ENCODE peak calls at places on chromosomes 3 and 15, in four cellular contexts. F is testis, U is endothelial cell of umbilical vein, N is Karpas-422. I is an unnamed sample.

GRCh38 chr3:24687646-24688045 is 193.0 kb upstream of the THRB start:
- DNase-seq in F (no peak), N (no peak), U (no peak), I (no peak)

GRCh38 chr3:78041486-78041885 is 1001.6 kb downstream of the ROBO2 start:
- DNase-seq in F (no peak), U (peak), N (no peak), I (no peak)

GRCh38 chr3:129383292-129383860 is 45.1 kb downstream of the EFCAB12 start:
- DNase-seq in N (peak), U (peak), F (peak), I (peak)

GRCh38 chr3:27641271-27641670 is 80.9 kb downstream of the EOMES start:
- DNase-seq in F (no peak), N (no peak), U (no peak), I (peak)

GRCh38 chr3:65178703-65179102 is 490.9 kb upstream of the ADAMTS9 start:
- DNase-seq in U (no peak), N (no peak), F (no peak), I (no peak)

GRCh38 chr3:64022451-64023186 is 675 bp downstream of the PSMD6 start:
- DNase-seq in U (peak), F (peak), N (no peak), I (no peak)

GRCh38 chr3:143078883-143079282 is 40.7 kb upstream of the CHST2 start:
- DNase-seq in U (no peak), F (no peak), N (no peak), I (no peak)

GRCh38 chr3:139444446-139444845 is 31.9 kb downstream of the RBP2 start:
- DNase-seq in F (no peak), N (no peak), U (no peak), I (peak)

GRCh38 chr15:44087578-44088190 is 107.4 kb downstream of the FRMD5 start:
- DNase-seq in F (no peak), U (peak), N (no peak), I (no peak)

GRCh38 chr3:167866321-167866720 is 130.8 kb downstream of the SERPINI1 start:
- DNase-seq in F (no peak), N (no peak), U (no peak), I (no peak)

GRCh38 chr15:80527961-80528360 is 123.8 kb downstream of the ARNT2 start:
- DNase-seq in U (no peak), N (no peak), F (no peak), I (no peak)

GRCh38 chr3:194952882-194953281 is 267.2 kb downstream of the FAM43A start:
- DNase-seq in N (no peak), F (no peak), U (peak), I (peak)

GRCh38 chr3:98793971-98794370 is 30.8 kb downstream of the ST3GAL6 start:
- DNase-seq in F (no peak), U (no peak), N (no peak), I (no peak)

GRCh38 chr15:34993877-34994276 is 5.8 kb upstream of the ZNF770 start:
- DNase-seq in N (no peak), U (no peak), F (no peak), I (no peak)

GRCh38 chr3:123383101-123384053 is 65.5 kb downstream of the ADCY5 start:
- DNase-seq in U (no peak), F (peak), N (no peak), I (no peak)

GRCh38 chr3:171749128-171749527 is 61.2 kb downstream of the PLD1 start:
- DNase-seq in U (no peak), F (no peak), N (no peak), I (no peak)

GRCh38 chr15:101320501-101321052 is 25.5 kb upstream of the SNRPA1 start:
- DNase-seq in F (no peak), N (peak), U (peak), I (peak)

GRCh38 chr3:139537325-139537724 is 2.2 kb downstream of the RBP1 start:
- DNase-seq in F (no peak), U (no peak), N (no peak), I (no peak)

GRCh38 chr3:141486735-141487418 is at the start of gene RASA2:
- DNase-seq in N (peak), U (peak), F (peak), I (peak)

GRCh38 chr15:79002631-79003030 is 57.8 kb upstream of the CTSH start:
- DNase-seq in U (no peak), F (no peak), N (no peak), I (no peak)

GRCh38 chr3:112579697-112580096 is 17.9 kb downstream of the SLC35A5 start:
- DNase-seq in F (no peak), N (no peak), U (peak), I (no peak)

GRCh38 chr3:136142592-136142991 is 53.5 kb downstream of the MSL2 start:
- DNase-seq in U (peak), F (no peak), N (peak), I (no peak)

GRCh38 chr3:133967992-133968892 is 61.5 kb downstream of the SLCO2A1 start:
- DNase-seq in U (peak), N (no peak), F (no peak), I (no peak)

GRCh38 chr15:101088788-101089578 is 162.9 kb downstream of the CHSY1 start:
- DNase-seq in F (peak), U (peak), N (peak), I (peak)

GRCh38 chr15:76793162-76793561 is 112.0 kb downstream of the SCAPER start:
- DNase-seq in U (no peak), N (no peak), F (no peak), I (no peak)

GRCh38 chr3:58411036-58411435 is 22.6 kb downstream of the PDHB start:
- DNase-seq in F (no peak), U (no peak), N (no peak), I (no peak)

GRCh38 chr3:62562596-62562995 is 189.2 kb upstream of the FEZF2 start:
- DNase-seq in F (no peak), N (no peak), U (no peak), I (no peak)

GRCh38 chr3:178482981-178483380 is 53.3 kb upstream of the KCNMB2 start:
- DNase-seq in U (no peak), N (no peak), F (no peak), I (no peak)

GRCh38 chr3:148136816-148137215 is 560.9 kb upstream of the AGTR1 start:
- DNase-seq in N (no peak), F (no peak), U (no peak), I (no peak)

GRCh38 chr15:31456329-31457060 is 129.9 kb downstream of the KLF13 start:
- DNase-seq in N (no peak), F (no peak), U (no peak), I (no peak)

GRCh38 chr3:64099316-64099715 is 76.0 kb upstream of the PSMD6 start:
- DNase-seq in U (no peak), F (no peak), N (no peak), I (no peak)

GRCh38 chr3:193803288-193803687 is 210.3 kb downstream of the OPA1 start:
- DNase-seq in F (no peak), U (no peak), N (no peak), I (peak)

GRCh38 chr15:97082835-97083234 is 752.3 kb downstream of the NR2F2 start:
- DNase-seq in N (no peak), U (no peak), F (no peak), I (no peak)

GRCh38 chr15:76185716-76186115 is 125.6 kb downstream of the ETFA start:
- DNase-seq in U (peak), N (peak), F (no peak), I (peak)

GRCh38 chr3:67605377-67605776 is 49.0 kb downstream of the SUCLG2 start:
- DNase-seq in N (no peak), F (no peak), U (peak), I (no peak)

GRCh38 chr15:38699633-38700230 is 135.1 kb upstream of the RASGRP1 start:
- DNase-seq in F (peak), N (peak), U (peak), I (peak)

GRCh38 chr3:78762121-78762520 is 1005.7 kb downstream of the ROBO1 start:
- DNase-seq in F (no peak), N (no peak), U (no peak), I (no peak)

GRCh38 chr3:18445421-18446066 is 20.4 kb upstream of the SATB1 start:
- DNase-seq in N (no peak), F (no peak), U (no peak), I (peak)

GRCh38 chr3:18441521-18441920 is 16.4 kb upstream of the SATB1 start:
- DNase-seq in U (no peak), F (no peak), N (no peak), I (no peak)

GRCh38 chr3:18444597-18445420 is 19.7 kb upstream of the SATB1 start:
- DNase-seq in F (peak), N (peak), U (peak), I (peak)

GRCh38 chr3:18443670-18444596 is 18.8 kb upstream of the SATB1 start:
- DNase-seq in F (no peak), U (no peak), N (no peak), I (no peak)

DNA sequence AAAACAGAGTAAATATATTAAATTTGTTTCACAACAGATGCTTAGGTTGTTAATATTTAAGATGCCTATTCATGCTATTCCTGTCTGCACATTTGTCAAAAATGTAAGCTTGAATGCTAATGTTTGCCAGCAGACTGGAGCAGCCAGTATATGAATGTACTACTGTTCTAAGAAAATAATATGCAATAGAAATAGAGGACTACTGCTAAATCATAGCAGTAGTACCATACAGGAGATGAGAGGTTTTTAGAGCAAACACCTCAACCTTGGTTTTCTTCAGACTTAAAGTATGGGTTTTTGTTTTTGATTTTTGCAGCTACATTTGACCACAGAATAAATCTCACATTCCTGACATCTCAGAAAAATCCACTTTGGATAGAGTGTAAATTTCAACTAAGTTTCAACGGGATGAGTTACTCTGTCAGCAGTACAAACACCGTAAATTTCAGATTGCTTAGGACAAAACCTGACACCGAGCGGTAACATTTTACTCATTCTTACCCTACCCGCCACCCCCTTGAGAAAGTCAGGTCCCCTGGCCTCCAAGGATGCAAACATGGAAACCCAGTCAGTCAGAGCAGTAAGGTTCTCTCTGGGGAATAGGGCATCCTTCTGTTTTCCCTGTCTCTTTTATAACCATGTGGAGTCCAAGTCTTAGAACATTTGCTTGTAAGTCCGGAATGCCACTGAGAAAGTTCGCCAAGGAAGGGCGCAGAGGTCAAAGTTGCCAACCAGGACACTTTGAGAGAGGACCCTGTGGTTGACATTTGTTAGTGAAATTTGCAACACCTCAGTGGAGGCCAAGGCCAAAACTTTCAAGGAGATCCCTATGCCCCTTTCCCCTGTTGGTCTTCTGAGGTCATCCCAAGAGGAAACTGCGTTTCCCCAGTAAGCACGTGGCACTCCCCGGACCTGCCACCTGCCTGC is 17.9 kb upstream of the SATB1 start:
- DNase-seq in F (no peak), N (no peak), U (no peak), I (no peak)
- H3K4me3 ChIP-seq in F (peak), N (no peak), U (no peak), I (peak)

GRCh38 chr3:4233488-4233887 is 69.7 kb upstream of the SETMAR start:
- DNase-seq in N (no peak), F (no peak), U (no peak), I (no peak)
- H3K27ac ChIP-seq in N (no peak), F (no peak), U (no peak), I (no peak)

DNA sequence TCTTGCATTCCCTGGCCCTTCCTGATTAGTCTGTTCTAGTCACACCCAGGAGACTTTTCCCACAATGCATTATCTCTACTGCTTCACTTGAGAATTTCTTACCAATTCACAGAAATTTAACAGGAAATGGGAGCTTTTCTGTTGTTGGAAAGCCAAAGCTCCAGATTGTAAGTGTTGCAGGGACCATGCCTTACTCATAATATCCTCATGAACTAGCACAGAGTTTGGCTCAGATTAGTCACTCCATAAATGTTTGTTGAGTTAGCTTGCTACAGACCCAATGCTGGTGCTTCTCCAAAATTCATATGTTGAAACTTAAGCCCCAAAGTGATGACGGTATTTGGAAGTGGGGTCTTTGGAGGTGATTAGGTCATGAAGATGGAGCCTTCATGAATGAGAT is 232.6 kb downstream of the GAP43 start:
- DNase-seq in U (no peak), N (no peak), F (no peak), I (no peak)
- H3K4me3 ChIP-seq in U (no peak), N (no peak), F (no peak), I (no peak)

DNA sequence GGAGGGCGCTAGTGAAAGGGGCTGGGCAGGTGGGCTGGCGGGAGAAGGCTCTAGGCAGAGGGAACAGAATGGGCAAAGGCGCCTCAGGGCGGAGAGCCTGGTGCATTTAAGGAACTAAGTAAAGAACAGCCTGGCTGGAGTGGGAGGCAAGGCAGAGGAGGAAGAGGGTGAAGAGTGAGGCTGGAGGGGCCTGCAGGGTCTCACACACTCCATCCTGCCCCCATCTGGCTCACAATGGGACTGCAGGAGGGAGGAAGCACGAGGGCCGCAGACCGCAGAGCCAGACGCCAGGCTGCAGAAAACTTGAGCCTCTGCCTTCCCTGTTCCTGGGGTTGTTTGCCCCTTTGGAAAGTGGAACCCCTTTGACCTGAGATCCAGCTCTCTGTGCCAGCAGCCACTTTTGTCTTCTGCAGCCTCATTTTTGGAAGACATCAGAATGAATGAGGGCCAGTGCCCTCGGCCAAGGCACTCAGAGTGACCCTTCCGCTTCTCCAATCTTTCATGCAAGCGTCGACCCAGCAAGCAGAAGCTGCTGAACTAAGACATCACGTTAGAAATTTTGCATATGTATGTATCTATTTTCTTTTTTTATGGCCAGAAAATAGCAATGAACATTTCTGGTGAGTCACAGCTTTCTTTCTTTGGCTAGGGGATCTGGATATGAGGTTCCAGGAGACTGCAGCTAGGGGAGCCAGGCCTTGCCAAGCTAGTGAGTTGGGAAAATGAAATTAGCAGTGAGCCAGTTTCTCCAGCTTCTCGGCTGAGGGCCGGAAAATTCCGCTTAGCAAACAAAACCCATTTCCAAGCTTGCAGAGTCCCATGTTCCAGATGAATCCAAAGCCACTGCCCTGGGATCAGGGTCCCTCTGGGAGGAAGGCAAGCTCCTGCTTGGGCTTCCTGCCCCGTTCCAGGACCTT is 137.8 kb downstream of the SRGAP3 start:
- DNase-seq in U (no peak), F (peak), N (peak), I (no peak)
- H3K27ac ChIP-seq in U (no peak), F (no peak), N (no peak), I (no peak)

DNA sequence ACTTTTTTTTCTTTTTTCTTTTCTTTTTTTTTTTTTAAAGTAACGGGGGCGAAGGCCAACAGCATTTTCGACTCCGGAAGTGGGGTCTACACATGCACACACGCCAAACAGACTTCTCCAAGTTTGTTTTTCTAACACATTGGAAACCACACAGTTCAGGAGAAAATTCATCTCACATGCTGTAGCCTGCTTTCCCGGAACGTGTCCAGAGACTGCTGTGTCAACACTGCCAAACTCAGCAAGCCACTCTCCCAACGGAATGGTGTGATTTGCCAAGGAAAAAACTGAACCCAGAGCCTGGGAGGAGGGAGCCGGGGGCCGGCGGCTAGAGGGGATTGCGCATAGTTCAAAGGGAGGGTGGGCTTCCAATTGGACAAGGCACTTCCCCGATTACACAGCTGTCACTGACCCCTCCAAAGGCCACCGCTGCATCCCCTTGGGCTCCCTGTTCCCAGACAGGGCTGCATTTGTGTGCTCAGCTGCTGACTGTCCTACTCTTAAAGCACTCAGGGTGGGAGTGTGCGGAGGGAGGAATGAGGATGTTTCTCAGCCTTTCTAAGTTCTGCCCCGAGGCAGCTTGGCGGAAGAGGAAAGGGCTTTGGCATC is 256.1 kb downstream of the ZNF621 start:
- DNase-seq in F (peak), N (no peak), U (peak), I (no peak)
- H3K4me3 ChIP-seq in F (peak), N (no peak), U (no peak), I (no peak)

DNA sequence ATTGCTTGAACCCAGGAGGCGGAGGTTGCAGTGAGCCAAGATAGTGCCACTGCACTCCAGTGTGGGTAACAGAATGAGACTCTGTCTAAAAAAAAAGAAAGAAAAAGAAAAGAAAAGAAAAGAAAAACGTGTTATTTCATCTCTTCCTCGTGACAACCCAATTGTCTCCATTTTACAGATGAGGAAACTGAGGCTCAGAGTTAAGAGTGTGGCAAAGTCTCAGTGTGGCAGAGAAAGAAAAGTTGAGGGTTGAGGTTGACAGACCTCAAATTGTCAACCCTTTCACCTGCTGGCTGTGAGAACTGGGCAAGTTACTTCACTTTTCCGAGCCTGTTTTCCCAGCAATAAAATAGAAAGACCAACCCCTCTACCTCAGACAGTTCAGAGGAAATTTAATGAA is 59.6 kb downstream of the TM4SF4 start:
- DNase-seq in F (no peak), N (no peak), U (no peak), I (no peak)
- H3K27ac ChIP-seq in F (no peak), N (no peak), U (no peak), I (no peak)

GRCh38 chr3:184177331-184177731 is 2.7 kb downstream of the AP2M1 start:
- DNase-seq in F (no peak), U (peak), N (peak), I (peak)

GRCh38 chr3:184178522-184179138 is 4.0 kb downstream of the AP2M1 start:
- DNase-seq in N (no peak), F (no peak), U (no peak), I (peak)

GRCh38 chr3:184175981-184176376 is 1.3 kb downstream of the AP2M1 start:
- DNase-seq in F (no peak), U (no peak), N (no peak), I (no peak)

GRCh38 chr3:184176377-184177330 is 2.0 kb downstream of the AP2M1 start:
- DNase-seq in F (peak), U (peak), N (no peak), I (peak)

GRCh38 chr3:184177767-184178306 is 3.2 kb downstream of the AP2M1 start:
- DNase-seq in F (no peak), U (no peak), N (no peak), I (no peak)
- H3K4me3 ChIP-seq in F (no peak), U (no peak), N (no peak), I (no peak)